ENCODE peak calls at places on chromosome 17, in nine cellular contexts. E, G, R, J, S, A, Q, X and I are unnamed samples.

GRCh38 chr17:49741692-49742076 is 22.2 kb downstream of the FAM117A start:
- DNase-seq in X (no peak), Q (no peak), J (no peak), R (no peak), A (no peak), S (no peak), E (no peak), G (no peak), I (no peak)

GRCh38 chr17:64147110-64148016 is 17.4 kb upstream of the ERN1 start:
- DNase-seq in A (peak), J (no peak), E (no peak), R (peak), X (no peak), G (peak), S (no peak), Q (no peak), I (no peak)

GRCh38 chr17:44014133-44014436 is 678 bp downstream of the TMEM101 start:
- DNase-seq in J (no peak), Q (no peak), E (no peak), A (no peak), G (peak), X (no peak), S (no peak), R (no peak), I (no peak)

GRCh38 chr17:28181568-28181967 is 137.4 kb upstream of the TMEM97 start:
- DNase-seq in E (no peak), J (no peak), R (no peak), Q (no peak), A (no peak), S (no peak), X (no peak), G (no peak), I (no peak)

GRCh38 chr17:10932938-10933337 is 95.1 kb upstream of the PIRT start:
- DNase-seq in G (no peak), X (no peak), Q (no peak), S (no peak), R (no peak), E (no peak), J (no peak), A (no peak), I (no peak)

GRCh38 chr17:258045-258734 is 76.7 kb upstream of the DOC2B start:
- DNase-seq in X (peak), Q (peak), J (no peak), S (no peak), A (no peak), E (no peak), R (no peak), G (no peak), I (no peak)

GRCh38 chr17:38466346-38467315 is 38.4 kb downstream of the ARHGAP23 start:
- DNase-seq in X (no peak), R (no peak), A (no peak), Q (no peak), J (peak), G (no peak), S (no peak), E (peak), I (no peak)

GRCh38 chr17:13864551-13864950 is 204.8 kb upstream of the COX10 start:
- DNase-seq in J (no peak), R (no peak), Q (no peak), E (no peak), S (no peak), G (no peak), X (no peak), A (no peak), I (no peak)

GRCh38 chr17:74430385-74430705 is 1.5 kb upstream of the GPRC5C start:
- DNase-seq in R (no peak), S (no peak), J (no peak), A (peak), X (no peak), E (peak), Q (no peak), G (no peak), I (no peak)

GRCh38 chr17:73043686-73044581 is 48.6 kb downstream of the SLC39A11 start:
- DNase-seq in Q (no peak), J (no peak), A (no peak), R (no peak), S (no peak), X (no peak), E (no peak), G (peak), I (no peak)

GRCh38 chr17:72725432-72726068 is 366.9 kb downstream of the SLC39A11 start:
- DNase-seq in J (peak), R (peak), E (peak), A (peak), G (peak), Q (peak), X (no peak), S (peak), I (peak)

GRCh38 chr17:11418367-11418766 is 177.4 kb downstream of the SHISA6 start:
- DNase-seq in J (no peak), E (no peak), A (no peak), Q (no peak), S (no peak), X (no peak), G (no peak), R (no peak), I (no peak)

GRCh38 chr17:44793885-44794698 is 35.3 kb downstream of the ADAM11 start:
- DNase-seq in E (no peak), R (no peak), Q (no peak), J (no peak), X (no peak), A (no peak), S (no peak), G (no peak), I (no peak)

GRCh38 chr17:62578757-62579487 is 48.5 kb upstream of the MRC2 start:
- DNase-seq in G (no peak), S (no peak), X (no peak), A (no peak), J (no peak), Q (no peak), E (no peak), R (no peak), I (no peak)

GRCh38 chr17:8163978-8164814 is 1.4 kb upstream of the VAMP2 start:
- DNase-seq in S (no peak), Q (peak), J (peak), E (peak), A (peak), R (peak), G (no peak), X (peak), I (peak)

GRCh38 chr17:58530655-58531054 is 16.2 kb upstream of the MTMR4 start:
- DNase-seq in J (no peak), X (no peak), A (no peak), Q (no peak), E (no peak), S (no peak), G (no peak), R (no peak), I (no peak)

DNA sequence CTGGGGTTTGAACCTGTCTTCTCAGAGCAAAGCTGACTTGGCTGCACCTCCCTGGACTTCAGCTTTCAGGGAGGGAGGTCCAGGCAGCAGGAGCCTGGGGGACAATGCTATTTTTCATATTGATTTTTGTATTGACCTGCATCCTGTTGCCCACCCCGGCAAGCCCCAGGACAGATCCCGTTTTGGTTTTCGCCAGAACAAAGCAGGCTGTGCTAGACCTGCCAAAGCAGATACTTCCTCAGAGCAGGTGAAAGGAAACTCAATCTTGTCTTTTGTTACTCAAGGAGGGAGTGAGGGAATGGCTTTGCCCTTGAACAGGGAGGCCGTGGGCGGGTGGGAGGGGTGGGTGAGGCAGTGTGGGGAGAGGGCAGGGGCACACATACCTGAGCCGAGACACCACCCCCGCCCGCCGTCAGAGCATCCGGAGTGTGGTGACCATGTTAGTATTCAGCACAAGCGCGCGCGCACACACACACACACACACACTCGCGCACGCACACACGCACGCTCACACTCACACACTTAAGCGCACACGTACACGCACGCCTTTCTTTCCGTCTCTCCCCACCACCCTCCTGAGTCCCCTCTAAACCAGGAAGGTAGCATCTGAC is 59.5 kb downstream of the RAI1 start:
- DNase-seq in Q (peak), R (no peak), J (no peak), X (no peak), A (no peak), G (no peak), E (peak), S (no peak), I (peak)
- H3K27ac ChIP-seq in Q (peak), R (no peak), J (no peak), X (no peak), A (peak), G (peak), E (no peak), S (no peak), I (peak)

GRCh38 chr17:66920426-66920825 is 44.1 kb upstream of the CACNG4 start:
- DNase-seq in G (no peak), A (no peak), S (no peak), E (no peak), Q (no peak), X (no peak), R (no peak), J (no peak), I (no peak)
- H3K27ac ChIP-seq in G (no peak), A (no peak), S (no peak), E (no peak), Q (no peak), X (no peak), R (no peak), J (no peak), I (no peak)

GRCh38 chr17:46977348-46977747 is 1.7 kb downstream of the RPRML start:
- DNase-seq in E (no peak), A (peak), G (no peak), S (peak), J (no peak), Q (no peak), R (peak), X (no peak), I (no peak)
- H3K27ac ChIP-seq in E (no peak), A (no peak), G (no peak), S (no peak), J (no peak), Q (no peak), R (no peak), X (no peak), I (no peak)

GRCh38 chr17:76691379-76692191 is 19.2 kb downstream of the MXRA7 start:
- DNase-seq in A (no peak), E (no peak), X (peak), S (no peak), J (no peak), Q (no peak), R (no peak), G (no peak), I (no peak)
- H3K27ac ChIP-seq in A (no peak), E (no peak), X (no peak), S (no peak), J (peak), Q (no peak), R (no peak), G (no peak), I (no peak)